ENCODE peak calls at places on chromosomes 13 and 19, in eight cellular contexts. Q is stomach, V is cardiac muscle cell, O is adrenal gland, Y is lung, B is upper lobe of left lung, H is thoracic aorta, I is esophagus squamous epithelium. M is an unnamed sample. For H3K27me3, the result is how much of the 10 kb centered on the place peaks cover.

GRCh38 chr19:53008061-53008778 is 5.5 kb upstream of the ERVV-1 start:
- DNase-seq in Q (no peak), V (no peak), O (no peak), Y (no peak), B (no peak), H (no peak), I (no peak), M (no peak)

GRCh38 chr13:24644051-24644450 is 36.2 kb upstream of the ATP12A start:
- DNase-seq in Q (no peak), V (peak), O (peak), Y (no peak), B (no peak), H (no peak), I (no peak), M (no peak)

GRCh38 chr13:76266566-76266965 is 619.6 kb downstream of the KCTD12 start:
- DNase-seq in Q (no peak), V (no peak), O (no peak), Y (no peak), B (no peak), H (no peak), I (no peak), M (no peak)

GRCh38 chr13:76769238-76769859 is 116.9 kb downstream of the KCTD12 start:
- DNase-seq in Q (no peak), V (no peak), O (no peak), Y (no peak), B (no peak), H (no peak), I (no peak), M (no peak)

GRCh38 chr13:103142091-103142594 is 75.9 kb upstream of the SLC10A2 start:
- DNase-seq in Q (no peak), V (no peak), O (no peak), Y (no peak), B (no peak), H (no peak), I (no peak), M (no peak)

GRCh38 chr13:36131931-36132297 is 732 bp upstream of the DCLK1 start:
- DNase-seq in Q (no peak), V (peak), O (no peak), Y (peak), B (peak), H (no peak), I (no peak), M (no peak)

GRCh38 chr19:11321206-11322126 is 18.0 kb downstream of the RAB3D start:
- DNase-seq in Q (no peak), V (no peak), O (no peak), Y (no peak), B (no peak), H (no peak), I (no peak), M (no peak)

GRCh38 chr13:26709461-26709860 is 51.1 kb downstream of the GPR12 start:
- DNase-seq in Q (no peak), V (no peak), O (no peak), Y (no peak), B (no peak), H (no peak), I (no peak), M (no peak)

GRCh38 chr13:98291658-98292057 is 114.6 kb upstream of the RNF113B start:
- DNase-seq in Q (no peak), V (no peak), O (no peak), Y (no peak), B (no peak), H (no peak), I (no peak), M (no peak)

GRCh38 chr13:38641164-38641948 is 45.5 kb upstream of the FREM2 start:
- DNase-seq in Q (no peak), V (peak), O (no peak), Y (no peak), B (no peak), H (no peak), I (no peak), M (no peak)

GRCh38 chr13:96181886-96182285 is 92.0 kb downstream of the HS6ST3 start:
- DNase-seq in Q (no peak), V (no peak), O (peak), Y (no peak), B (no peak), H (no peak), I (no peak), M (no peak)

GRCh38 chr19:14413765-14414171 is 5.4 kb downstream of the DDX39A start:
- DNase-seq in Q (no peak), V (peak), O (no peak), Y (no peak), B (no peak), H (no peak), I (no peak), M (no peak)

GRCh38 chr13:79401259-79402071 is 4.6 kb downstream of the RBM26 start:
- DNase-seq in Q (no peak), V (no peak), O (no peak), Y (no peak), B (no peak), H (no peak), I (no peak), M (no peak)

GRCh38 chr19:2624537-2625091 is 77.9 kb downstream of the GNG7 start:
- DNase-seq in Q (peak), V (no peak), O (peak), Y (no peak), B (peak), H (no peak), I (no peak), M (peak)

GRCh38 chr19:48512504-48513288 is 1.1 kb upstream of the LMTK3 start:
- DNase-seq in Q (no peak), V (no peak), O (no peak), Y (no peak), B (no peak), H (no peak), I (no peak), M (peak)
- H3K27me3 ChIP-seq in Q (under half), V (under half), O (under half), Y (under half), B (under half), H (under half), I (under half), M (under half)

GRCh38 chr19:51354103-51354741 is 12.0 kb downstream of the ETFB start:
- DNase-seq in Q (no peak), V (no peak), O (no peak), Y (no peak), B (no peak), H (no peak), I (no peak), M (peak)
- TF ChIP-seq CTCF in Q (no peak), V (no peak), O (no peak), Y (no peak), B (no peak), H (no peak), I (no peak), M (no peak)

GRCh38 chr19:46486358-46486757 is 9.3 kb downstream of the PNMA8B start:
- DNase-seq in Q (no peak), V (no peak), O (no peak), Y (no peak), B (no peak), H (no peak), I (no peak), M (no peak)
- H3K27me3 ChIP-seq in Q (under half), V (under half), O (under half), Y (under half), B (under half), H (under half), I (under half), M (half or more)

DNA sequence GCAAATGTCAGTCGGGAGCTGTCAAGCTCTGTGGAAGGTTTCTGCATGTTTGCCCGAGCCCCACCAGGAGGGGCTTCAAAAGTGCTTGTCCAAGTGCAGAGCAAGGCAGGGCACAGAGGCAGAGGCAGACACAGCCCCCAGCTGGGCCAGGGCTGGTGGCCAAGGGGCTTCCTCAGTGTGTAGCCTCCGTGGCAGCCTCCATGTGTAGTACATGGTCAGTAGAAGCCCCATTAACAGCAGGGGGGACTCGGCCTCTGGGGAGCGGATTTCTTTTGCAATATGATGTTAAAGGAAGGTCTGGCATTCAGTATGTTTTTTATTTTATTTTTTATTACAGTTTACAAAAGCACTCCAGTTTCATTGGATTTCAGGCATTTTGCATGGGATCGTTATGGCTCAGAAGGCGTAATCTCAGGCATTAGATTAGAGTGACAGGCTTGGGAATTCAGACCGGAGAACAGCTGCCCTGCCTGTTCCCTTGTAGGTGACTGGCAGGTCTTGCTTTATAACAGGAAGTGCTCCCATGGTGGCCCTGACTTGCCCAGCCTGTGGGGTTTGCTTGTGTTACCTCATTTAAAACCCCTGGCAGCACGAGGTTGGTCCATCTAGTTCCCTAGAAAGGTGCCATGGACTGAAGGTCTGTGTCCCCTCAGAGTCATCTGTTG is 129.2 kb downstream of the KDM4B start:
- DNase-seq in Q (no peak), V (no peak), O (no peak), Y (no peak), B (no peak), H (no peak), I (no peak), M (no peak)
- TF ChIP-seq CTCF in Q (no peak), V (no peak), O (no peak), Y (no peak), B (no peak), H (no peak), I (no peak), M (no peak)

DNA sequence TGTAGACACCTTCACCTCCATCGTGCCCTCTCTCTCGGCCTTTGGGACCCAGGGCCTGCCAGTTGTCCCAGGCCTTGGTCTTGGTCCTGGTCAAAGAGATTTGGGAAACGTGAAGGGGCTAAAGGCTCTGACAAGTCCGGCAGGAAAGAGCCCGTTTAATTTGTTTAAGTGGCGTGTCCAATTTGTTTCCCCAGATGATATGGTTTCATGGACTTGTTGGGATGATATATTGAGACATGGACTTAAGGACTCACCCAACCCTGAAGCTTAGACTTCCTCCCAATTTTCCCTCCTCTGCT is 2.7 kb downstream of the CLEC11A start:
- DNase-seq in Q (no peak), V (no peak), O (no peak), Y (no peak), B (no peak), H (no peak), I (no peak), M (no peak)
- H3K27me3 ChIP-seq in Q (under half), V (under half), O (under half), Y (under half), B (under half), H (under half), I (under half), M (half or more)

GRCh38 chr19:4589579-4590410 is 30.3 kb upstream of the SEMA6B start:
- DNase-seq in Q (no peak), V (no peak), O (no peak), Y (no peak), B (no peak), H (no peak), I (no peak), M (peak)
- TF ChIP-seq CTCF in Q (peak), V (peak), O (no peak), Y (no peak), B (no peak), H (peak), I (peak), M (peak)

DNA sequence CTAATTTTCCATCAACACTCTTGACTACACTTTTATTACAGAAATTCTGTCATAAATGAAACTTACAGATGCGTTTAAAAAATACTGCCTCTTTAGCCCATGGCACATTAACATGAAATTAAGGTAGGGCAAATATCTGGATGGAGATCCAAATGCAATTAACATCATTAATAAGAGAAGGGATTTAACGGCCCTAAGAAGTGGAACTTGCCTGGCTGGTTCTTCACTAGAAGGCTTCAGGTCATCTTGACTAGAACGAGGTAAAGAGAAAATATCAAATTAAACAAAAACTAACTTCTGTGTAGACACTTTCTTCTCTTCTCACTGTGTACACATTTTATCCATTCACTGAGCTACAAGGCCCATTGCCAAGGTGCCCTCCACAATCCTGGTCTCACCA is 1093.4 kb downstream of the EFNB2 start:
- DNase-seq in Q (no peak), V (no peak), O (no peak), Y (no peak), B (no peak), H (no peak), I (no peak), M (no peak)
- H3K27me3 ChIP-seq in Q (under half), V (under half), O (under half), Y (under half), B (under half), H (under half), I (under half), M (under half)

GRCh38 chr19:49691243-49692101 is 556 bp downstream of the CPT1C start:
- DNase-seq in Q (no peak), V (peak), O (peak), Y (no peak), B (no peak), H (no peak), I (no peak), M (peak)

GRCh38 chr19:49688531-49689132 is 762 bp upstream of the ADM5 start:
- DNase-seq in Q (no peak), V (no peak), O (no peak), Y (no peak), B (no peak), H (no peak), I (no peak), M (no peak)

GRCh38 chr19:49689133-49690072 is at the start of gene ADM5:
- DNase-seq in Q (peak), V (peak), O (peak), Y (no peak), B (peak), H (no peak), I (no peak), M (peak)

GRCh38 chr19:49690656-49691242 is at the start of gene CPT1C:
- DNase-seq in Q (peak), V (peak), O (peak), Y (peak), B (peak), H (no peak), I (no peak), M (peak)

GRCh38 chr19:49690073-49690655 is 752 bp upstream of the CPT1C start:
- DNase-seq in Q (no peak), V (no peak), O (no peak), Y (no peak), B (no peak), H (no peak), I (no peak), M (peak)
- TF ChIP-seq CTCF in Q (no peak), V (no peak), O (peak), Y (no peak), B (no peak), H (peak), I (no peak), M (no peak)

GRCh38 chr19:35317464-35318043 is 11.4 kb upstream of the CD22 start:
- DNase-seq in Q (no peak), V (no peak), O (peak), Y (no peak), B (peak), H (no peak), I (no peak), M (no peak)

GRCh38 chr19:35316560-35316959 is 12.4 kb upstream of the CD22 start:
- DNase-seq in Q (no peak), V (no peak), O (no peak), Y (no peak), B (no peak), H (no peak), I (no peak), M (no peak)

GRCh38 chr19:35314858-35315470 is 14.0 kb upstream of the CD22 start:
- DNase-seq in Q (no peak), V (no peak), O (no peak), Y (no peak), B (no peak), H (no peak), I (no peak), M (no peak)

GRCh38 chr19:35314031-35314430 is 15.0 kb upstream of the CD22 start:
- DNase-seq in Q (no peak), V (no peak), O (no peak), Y (no peak), B (no peak), H (no peak), I (no peak), M (no peak)

GRCh38 chr19:35315883-35316282 is 13.1 kb upstream of the CD22 start:
- DNase-seq in Q (no peak), V (no peak), O (no peak), Y (no peak), B (no peak), H (no peak), I (no peak), M (no peak)
- H3K27me3 ChIP-seq in Q (under half), V (under half), O (under half), Y (under half), B (under half), H (under half), I (under half), M (under half)

DNA sequence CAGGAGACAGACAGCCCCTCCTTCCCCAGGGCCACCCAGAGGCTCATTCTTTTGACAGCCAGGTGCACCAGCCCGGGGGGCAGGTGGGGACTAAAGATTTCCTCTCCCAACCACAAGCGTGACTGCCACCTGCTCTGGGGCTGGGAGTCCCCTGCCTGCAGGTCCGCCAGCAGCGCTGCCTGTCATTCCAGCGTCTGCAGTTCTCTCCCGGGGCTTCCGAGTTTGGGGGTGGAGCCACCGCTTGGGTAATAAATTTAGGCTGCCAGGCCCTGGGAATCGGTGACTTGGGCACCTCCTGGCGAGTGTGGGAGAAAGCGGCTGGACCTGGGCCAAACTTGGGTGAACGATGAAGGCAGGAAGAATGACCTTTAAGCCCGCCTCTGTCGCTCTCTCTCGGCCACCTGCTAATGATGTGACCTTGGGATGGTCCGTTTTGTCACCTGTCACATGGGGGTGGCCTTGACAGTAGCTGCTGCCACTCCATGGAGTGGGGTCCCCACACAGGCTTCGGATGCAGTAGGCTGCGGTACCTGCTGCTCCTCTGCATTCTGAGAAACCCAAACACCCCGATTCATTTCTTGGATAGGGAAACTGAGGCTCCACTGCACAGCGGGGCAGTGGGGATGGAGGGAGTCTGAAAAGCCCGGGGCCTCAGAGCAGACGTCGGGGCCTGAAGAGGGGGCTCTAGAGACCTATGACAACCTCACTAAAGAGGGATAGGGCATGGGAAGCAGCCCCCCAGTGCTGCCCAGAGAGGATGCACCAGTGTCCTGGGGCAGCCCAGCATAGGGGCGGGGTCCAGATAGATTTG is 12.8 kb downstream of the FUT6 start:
- DNase-seq in Q (peak), V (peak), O (peak), Y (peak), B (peak), H (no peak), I (no peak), M (peak)
- TF ChIP-seq CTCF in Q (peak), V (peak), O (no peak), Y (no peak), B (no peak), H (no peak), I (no peak), M (no peak)

M was measured in neural progenitor cell.